ENCODE peak calls at places on chromosomes 6 and 20, in nine cellular contexts. U is mammary epithelial cell; T is kidney tubule cell; V is stimulated activated CD8-positive, alpha-beta memory T cell treated with anti-CD3 and anti-CD28 coated beads, Interleukin-7, amount 100 ng/mL, for 1 hour; H is GM04503; E is left lung; F is esophagus squamous epithelium; B is ELR; I is NCI-H510A treated with DMSO at 0.1 percent for 48 hours. Z is an unnamed sample.

GRCh38 chr6:167662104-167662880 is 164.4 kb upstream of the AFDN start:
- DNase-seq in U (no peak), T (no peak), V (no peak), H (no peak), E (no peak), F (no peak), B (no peak), I (no peak), Z (no peak)

GRCh38 chr6:159852877-159853276 is 37.9 kb upstream of the MAS1 start:
- DNase-seq in U (no peak), T (no peak), V (no peak), H (no peak), E (no peak), F (no peak), B (peak), I (no peak), Z (no peak)

GRCh38 chr6:157099912-157100593 is 223.3 kb downstream of the TMEM242 start:
- DNase-seq in U (peak), T (no peak), V (peak), H (no peak), E (no peak), F (no peak), B (no peak), I (no peak), Z (no peak)

GRCh38 chr6:141653590-141653989 is 479.1 kb upstream of the GJE1 start:
- DNase-seq in U (no peak), T (no peak), V (no peak), H (no peak), E (no peak), F (no peak), B (no peak), I (no peak), Z (no peak)

GRCh38 chr20:32574296-32575226 is 10.6 kb downstream of the NOL4L start:
- DNase-seq in U (peak), T (peak), V (no peak), H (peak), E (no peak), F (no peak), B (peak), I (no peak), Z (peak)

GRCh38 chr20:31608256-31608980 is 3.3 kb downstream of the ID1 start:
- DNase-seq in U (peak), T (peak), V (no peak), H (no peak), E (peak), F (no peak), B (peak), I (peak), Z (no peak)

GRCh38 chr6:46719099-46719498 is 16.1 kb downstream of the PLA2G7 start:
- DNase-seq in U (peak), T (peak), V (no peak), H (no peak), E (no peak), F (no peak), B (peak), I (peak), Z (no peak)

GRCh38 chr6:82017316-82017715 is 230.2 kb downstream of the IBTK start:
- DNase-seq in U (peak), T (peak), V (no peak), H (peak), E (no peak), F (no peak), B (peak), I (no peak), Z (no peak)

GRCh38 chr6:35052694-35053565 is 88.2 kb downstream of the TCP11 start:
- DNase-seq in U (no peak), T (no peak), V (no peak), H (no peak), E (no peak), F (no peak), B (no peak), I (no peak), Z (no peak)

GRCh38 chr6:25007269-25007699 is 71.5 kb upstream of the RIPOR2 start:
- DNase-seq in U (no peak), T (peak), V (no peak), H (no peak), E (no peak), F (no peak), B (no peak), I (no peak), Z (no peak)

GRCh38 chr6:163408352-163408991 is 6.0 kb upstream of the QKI start:
- DNase-seq in U (no peak), T (peak), V (no peak), H (no peak), E (no peak), F (no peak), B (no peak), I (no peak), Z (no peak)

GRCh38 chr20:9829835-9830234 is 9.0 kb downstream of the PAK5 start:
- DNase-seq in U (no peak), T (no peak), V (no peak), H (no peak), E (no peak), F (no peak), B (no peak), I (no peak), Z (no peak)

GRCh38 chr20:3751664-3752385 is 15.7 kb downstream of the ADISSP start:
- DNase-seq in U (no peak), T (peak), V (no peak), H (no peak), E (no peak), F (no peak), B (no peak), I (peak), Z (no peak)

GRCh38 chr6:37354526-37355384 is 972 bp downstream of the RNF8 start:
- DNase-seq in U (peak), T (peak), V (no peak), H (no peak), E (peak), F (no peak), B (peak), I (no peak), Z (peak)

GRCh38 chr6:16504608-16505007 is 256.7 kb downstream of the ATXN1 start:
- DNase-seq in U (no peak), T (no peak), V (no peak), H (no peak), E (no peak), F (no peak), B (no peak), I (no peak), Z (no peak)

GRCh38 chr6:56528412-56528841 is 114.3 kb downstream of the DST start:
- DNase-seq in U (peak), T (peak), V (no peak), H (peak), E (no peak), F (no peak), B (peak), I (no peak), Z (peak)